ENCODE peak calls at places on chromosome 12, in nine cellular contexts. Y, F, G, J, W, T, B, O and H are unnamed samples.

GRCh38 chr12:27571463-27571862 is 47.5 kb downstream of the PPFIBP1 start:
- DNase-seq in Y (no peak), F (peak; percentile 98), G (peak; percentile 82), J (no peak), W (peak; percentile 93), T (no peak), B (peak; percentile 89), O (no peak), H (peak; percentile 91)

GRCh38 chr12:31362759-31363415 is 36.9 kb upstream of the SINHCAF start:
- DNase-seq in Y (no peak), F (no peak), G (no peak), J (peak; percentile 17), W (no peak), T (peak; percentile 63), B (peak; percentile 8), O (no peak), H (no peak)

GRCh38 chr12:4026476-4026875 is 153.3 kb upstream of the PARP11 start:
- DNase-seq in Y (no peak), F (no peak), G (no peak), J (no peak), W (no peak), T (no peak), B (no peak), O (no peak), H (no peak)

GRCh38 chr12:92144631-92145480 is 790 bp downstream of the BTG1 start:
- DNase-seq in Y (peak; percentile 91), F (peak; percentile 65), G (peak; percentile 46), J (peak; percentile 48), W (peak; percentile 67), T (peak; percentile 45), B (no peak), O (no peak), H (no peak)

GRCh38 chr12:82517027-82517426 is 158.7 kb downstream of the METTL25 start:
- DNase-seq in Y (no peak), F (peak; percentile 12), G (peak; percentile 18), J (no peak), W (no peak), T (peak; percentile 0), B (peak; percentile 46), O (no peak), H (no peak)

GRCh38 chr12:4273651-4274395 is at the start of gene CCND2:
- DNase-seq in Y (peak; percentile 96), F (peak; percentile 81), G (peak; percentile 88), J (peak; percentile 57), W (peak; percentile 80), T (peak; percentile 97), B (peak; percentile 68), O (no peak), H (no peak)

GRCh38 chr12:108975024-108975593 is 45.8 kb downstream of the SVOP start:
- DNase-seq in Y (no peak), F (no peak), G (no peak), J (no peak), W (no peak), T (no peak), B (peak; percentile 33), O (no peak), H (no peak)

GRCh38 chr12:32249701-32250270 is 143.1 kb downstream of the BICD1 start:
- DNase-seq in Y (no peak), F (no peak), G (no peak), J (no peak), W (no peak), T (no peak), B (no peak), O (no peak), H (no peak)

GRCh38 chr12:85626031-85626781 is 210.0 kb downstream of the RASSF9 start:
- DNase-seq in Y (no peak), F (peak; percentile 87), G (peak; percentile 88), J (no peak), W (peak; percentile 72), T (no peak), B (peak; percentile 92), O (peak; percentile 50), H (peak; percentile 37)

GRCh38 chr12:1474059-1474537 is 120.3 kb downstream of the FBXL14 start:
- DNase-seq in Y (no peak), F (peak; percentile 100), G (peak; percentile 90), J (no peak), W (peak; percentile 98), T (no peak), B (peak; percentile 97), O (peak; percentile 98), H (peak; percentile 88)

DNA sequence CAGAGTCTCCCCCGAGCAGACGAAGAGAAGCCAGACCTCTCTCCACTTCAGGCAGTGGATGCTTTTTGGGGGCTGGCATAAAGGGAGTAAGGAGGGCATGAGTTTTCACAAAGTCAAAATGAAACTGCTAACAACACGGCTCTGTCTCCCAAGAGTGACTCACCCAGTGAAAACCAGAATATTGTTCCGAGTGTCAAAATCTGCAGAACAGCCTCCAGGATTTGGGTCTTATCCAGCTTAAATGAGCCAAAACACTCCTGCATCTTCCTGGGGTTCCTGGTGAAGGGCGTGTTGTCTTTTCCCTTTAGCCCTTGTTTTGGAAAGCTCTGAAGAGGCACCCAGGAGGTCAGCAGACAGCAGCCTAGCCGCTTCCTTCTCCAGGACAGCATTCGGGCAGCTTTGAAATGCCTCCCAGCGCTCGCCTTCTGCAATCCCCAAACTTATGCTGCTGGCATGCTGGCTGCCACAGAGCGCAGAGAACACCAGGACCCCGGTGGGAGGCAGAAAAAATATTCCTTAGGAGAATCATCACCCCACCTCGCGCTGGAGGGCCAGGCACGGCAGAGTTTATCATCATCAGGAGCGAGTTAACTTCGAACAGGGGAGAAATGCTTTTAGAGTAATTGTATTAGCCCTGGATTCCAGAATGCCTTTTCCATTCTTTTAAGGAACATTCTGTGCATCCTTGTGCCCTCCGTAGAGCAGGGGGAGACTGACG is 117.7 kb upstream of the NCOR2 start:
- DNase-seq in Y (no peak), F (peak; percentile 91), G (peak; percentile 88), J (no peak), W (peak; percentile 61), T (no peak), B (peak; percentile 72), O (peak; percentile 39), H (peak; percentile 84)
- H3K4me3 ChIP-seq in Y (no peak overlapping the region), F (peak overlapping the region; percentile 8), G (peak overlapping the region; percentile 11), J (no peak overlapping the region), W (peak overlapping the region; percentile 34), T (no peak overlapping the region), B (peak overlapping the region; percentile 11), O (peak overlapping the region; percentile 28), H (peak overlapping the region; percentile 13)

GRCh38 chr12:116455540-116456306 is 103.5 kb upstream of the MAP1LC3B2 start:
- DNase-seq in Y (peak; percentile 94), F (peak; percentile 98), G (peak; percentile 99), J (no peak), W (peak; percentile 86), T (no peak), B (peak; percentile 95), O (peak; percentile 90), H (peak; percentile 94)

GRCh38 chr12:116454076-116454475 is 105.1 kb upstream of the MAP1LC3B2 start:
- DNase-seq in Y (no peak), F (no peak), G (no peak), J (no peak), W (no peak), T (no peak), B (no peak), O (no peak), H (no peak)

GRCh38 chr12:116456683-116457082 is 102.5 kb upstream of the MAP1LC3B2 start:
- DNase-seq in Y (no peak), F (peak; percentile 28), G (peak; percentile 29), J (no peak), W (no peak), T (no peak), B (no peak), O (no peak), H (no peak)

GRCh38 chr12:116454950-116455447 is 104.2 kb upstream of the MAP1LC3B2 start:
- DNase-seq in Y (no peak), F (peak; percentile 98), G (peak; percentile 91), J (no peak), W (peak; percentile 94), T (no peak), B (peak; percentile 75), O (peak; percentile 72), H (peak; percentile 53)

GRCh38 chr12:116456307-116456641 is 102.9 kb upstream of the MAP1LC3B2 start:
- DNase-seq in Y (no peak), F (no peak), G (no peak), J (no peak), W (no peak), T (no peak), B (peak; percentile 36), O (no peak), H (no peak)
- H3K4me3 ChIP-seq in Y (no peak overlapping the region), F (no peak overlapping the region), G (peak overlapping the region; percentile 20), J (no peak overlapping the region), W (peak overlapping the region; percentile 15), T (no peak overlapping the region), B (peak overlapping the region; percentile 25), O (no peak overlapping the region), H (no peak overlapping the region)

DNA sequence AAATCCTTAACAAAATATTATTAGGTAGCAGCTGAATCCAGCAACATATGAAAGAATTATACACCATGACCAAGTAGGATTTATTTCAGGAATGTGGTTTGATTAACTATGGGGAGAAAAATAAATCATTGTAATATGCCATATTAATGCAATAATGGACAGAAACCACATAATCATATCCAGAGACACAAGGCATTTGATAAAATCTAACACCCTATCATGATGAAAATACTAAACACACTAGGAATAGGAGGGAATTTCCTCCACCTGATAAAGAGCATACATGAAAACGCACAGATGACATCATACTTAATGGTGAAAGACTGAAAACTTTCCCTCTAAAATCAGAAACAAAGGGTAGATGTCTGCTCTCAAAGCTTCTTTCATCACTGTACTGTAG is 238.9 kb downstream of the PHLDA1 start:
- DNase-seq in Y (no peak), F (no peak), G (no peak), J (no peak), W (no peak), T (no peak), B (no peak), O (no peak), H (peak; percentile 64)
- H3K4me3 ChIP-seq in Y (no peak overlapping the region), F (no peak overlapping the region), G (no peak overlapping the region), J (no peak overlapping the region), W (no peak overlapping the region), T (no peak overlapping the region), B (no peak overlapping the region), O (no peak overlapping the region), H (no peak overlapping the region)

GRCh38 chr12:13278249-13278787 is 81.8 kb downstream of the EMP1 start:
- DNase-seq in Y (peak; percentile 92), F (peak; percentile 63), G (peak; percentile 73), J (peak; percentile 44), W (peak; percentile 47), T (peak; percentile 93), B (peak; percentile 75), O (peak; percentile 6), H (peak; percentile 42)
- H3K4me3 ChIP-seq in Y (no peak overlapping the region), F (no peak overlapping the region), G (no peak overlapping the region), J (no peak overlapping the region), W (no peak overlapping the region), T (no peak overlapping the region), B (peak overlapping the region; percentile 33), O (no peak overlapping the region), H (no peak overlapping the region)